ENCODE peak calls at places on chromosomes 16 and 17, in eight cellular contexts. One of them, this sample, is unnamed. For H3K4me1, the result is how much of the 10 kb centered on the place peaks cover.

GRCh38 chr17:41941158-41941557 is 10.7 kb downstream of the ODAD4 start:
- DNase-seq in A549: no peak
- DNase-seq in PC-3: no peak
- DNase-seq in sigmoid colon: no peak
- DNase-seq in IMR-90: no peak
- DNase-seq in neural progenitor cell: no peak
- DNase-seq in PC-9: no peak
- DNase-seq in upper lobe of right lung: no peak
- DNase-seq in this sample: no peak

GRCh38 chr17:42365136-42365535 is 23.1 kb downstream of the STAT3 start:
- DNase-seq in A549: no peak
- DNase-seq in PC-3: no peak
- DNase-seq in sigmoid colon: no peak
- DNase-seq in IMR-90: peak
- DNase-seq in neural progenitor cell: no peak
- DNase-seq in PC-9: no peak
- DNase-seq in upper lobe of right lung: no peak
- DNase-seq in this sample: no peak

GRCh38 chr17:41695954-41696720 is 7.5 kb downstream of the EIF1 start:
- DNase-seq in A549: peak
- DNase-seq in PC-3: peak
- DNase-seq in sigmoid colon: peak
- DNase-seq in IMR-90: peak
- DNase-seq in neural progenitor cell: peak
- DNase-seq in PC-9: peak
- DNase-seq in upper lobe of right lung: no peak
- DNase-seq in this sample: no peak

GRCh38 chr16:30615358-30616076 is 5.3 kb upstream of the ZNF689 start:
- DNase-seq in A549: peak
- DNase-seq in PC-3: peak
- DNase-seq in sigmoid colon: no peak
- DNase-seq in IMR-90: peak
- DNase-seq in neural progenitor cell: peak
- DNase-seq in PC-9: peak
- DNase-seq in upper lobe of right lung: peak
- DNase-seq in this sample: no peak

GRCh38 chr16:65114527-65114926 is 7.3 kb downstream of the CDH11 start:
- DNase-seq in A549: no peak
- DNase-seq in PC-3: no peak
- DNase-seq in sigmoid colon: no peak
- DNase-seq in IMR-90: no peak
- DNase-seq in neural progenitor cell: no peak
- DNase-seq in PC-9: no peak
- DNase-seq in upper lobe of right lung: no peak
- DNase-seq in this sample: no peak

GRCh38 chr17:41500131-41500911 is 5.1 kb downstream of the KRT13 start:
- DNase-seq in A549: peak
- DNase-seq in PC-3: peak
- DNase-seq in sigmoid colon: no peak
- DNase-seq in IMR-90: peak
- DNase-seq in neural progenitor cell: no peak
- DNase-seq in PC-9: peak
- DNase-seq in upper lobe of right lung: no peak
- DNase-seq in this sample: no peak

GRCh38 chr17:13601317-13601775 is 383 bp downstream of the HS3ST3A1 start:
- DNase-seq in A549: no peak
- DNase-seq in PC-3: no peak
- DNase-seq in sigmoid colon: peak
- DNase-seq in IMR-90: no peak
- DNase-seq in neural progenitor cell: peak
- DNase-seq in PC-9: no peak
- DNase-seq in upper lobe of right lung: no peak
- DNase-seq in this sample: no peak

GRCh38 chr16:51971184-51971583 is 575.8 kb downstream of the TOX3 start:
- DNase-seq in A549: peak
- DNase-seq in PC-3: no peak
- DNase-seq in sigmoid colon: no peak
- DNase-seq in IMR-90: peak
- DNase-seq in neural progenitor cell: peak
- DNase-seq in PC-9: no peak
- DNase-seq in upper lobe of right lung: no peak
- DNase-seq in this sample: no peak

GRCh38 chr17:73342057-73342522 is 30.3 kb upstream of the CDC42EP4 start:
- DNase-seq in A549: peak
- DNase-seq in PC-3: peak
- DNase-seq in sigmoid colon: peak
- DNase-seq in IMR-90: peak
- DNase-seq in neural progenitor cell: peak
- DNase-seq in PC-9: no peak
- DNase-seq in upper lobe of right lung: peak
- DNase-seq in this sample: peak

GRCh38 chr16:56860226-56861020 is 4.6 kb upstream of the SLC12A3 start:
- DNase-seq in A549: no peak
- DNase-seq in PC-3: no peak
- DNase-seq in sigmoid colon: no peak
- DNase-seq in IMR-90: no peak
- DNase-seq in neural progenitor cell: no peak
- DNase-seq in PC-9: no peak
- DNase-seq in upper lobe of right lung: no peak
- DNase-seq in this sample: no peak

DNA sequence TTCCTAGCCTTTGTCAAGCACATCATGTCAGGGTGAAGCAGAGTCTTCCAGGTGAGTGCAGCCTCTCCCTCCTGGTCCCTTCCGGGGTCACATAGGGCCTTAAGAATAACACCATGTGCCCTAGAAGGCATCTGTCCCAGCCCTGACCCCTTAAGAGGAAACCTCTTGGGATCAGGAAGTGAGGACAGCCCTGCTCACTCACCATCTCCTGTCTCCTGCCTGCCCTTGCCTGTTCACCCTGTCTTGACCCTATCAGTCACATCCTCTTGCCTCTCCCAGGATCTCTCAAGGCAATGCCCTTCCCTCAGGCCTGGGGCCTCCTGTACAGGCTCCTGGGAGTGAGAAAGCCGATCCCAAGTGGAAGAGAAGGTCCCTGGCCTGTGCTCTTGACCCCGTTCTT is 13.9 kb downstream of the MYL4 start:
- DNase-seq in A549: no peak
- DNase-seq in PC-3: no peak
- DNase-seq in sigmoid colon: no peak
- DNase-seq in IMR-90: no peak
- DNase-seq in neural progenitor cell: no peak
- DNase-seq in PC-9: peak
- DNase-seq in upper lobe of right lung: no peak
- DNase-seq in this sample: no peak
- H3K4me1 ChIP-seq in A549: under half
- H3K4me1 ChIP-seq in PC-3: under half
- H3K4me1 ChIP-seq in sigmoid colon: under half
- H3K4me1 ChIP-seq in IMR-90: under half
- H3K4me1 ChIP-seq in neural progenitor cell: under half
- H3K4me1 ChIP-seq in PC-9: under half
- H3K4me1 ChIP-seq in upper lobe of right lung: under half
- H3K4me1 ChIP-seq in this sample: under half

DNA sequence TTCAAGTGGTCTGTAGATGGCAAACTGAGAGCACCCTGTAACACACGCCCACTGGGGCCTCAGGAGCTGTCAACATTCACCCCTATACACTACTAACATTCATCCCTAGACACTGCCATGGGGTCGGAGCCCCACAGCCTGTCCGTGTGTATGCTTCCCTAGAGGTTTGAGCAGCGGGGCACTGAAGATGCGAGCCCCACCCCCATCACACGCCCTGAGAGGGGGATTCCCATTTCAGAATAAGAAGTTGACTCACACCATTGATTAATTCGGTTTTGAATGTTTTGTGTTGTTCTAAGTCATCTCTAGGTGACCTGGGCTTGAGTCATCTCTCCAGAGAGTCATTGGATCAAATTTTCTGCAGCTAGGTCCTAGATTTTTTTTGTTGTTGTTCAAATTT is 37.3 kb upstream of the MMD start:
- DNase-seq in A549: no peak
- DNase-seq in PC-3: peak
- DNase-seq in sigmoid colon: no peak
- DNase-seq in IMR-90: peak
- DNase-seq in neural progenitor cell: no peak
- DNase-seq in PC-9: peak
- DNase-seq in upper lobe of right lung: no peak
- DNase-seq in this sample: no peak
- H3K4me3 ChIP-seq in A549: no peak
- H3K4me3 ChIP-seq in PC-3: no peak
- H3K4me3 ChIP-seq in sigmoid colon: no peak
- H3K4me3 ChIP-seq in IMR-90: no peak
- H3K4me3 ChIP-seq in neural progenitor cell: no peak
- H3K4me3 ChIP-seq in PC-9: no peak
- H3K4me3 ChIP-seq in upper lobe of right lung: no peak
- H3K4me3 ChIP-seq in this sample: no peak

GRCh38 chr16:85464342-85465305 is 148.5 kb upstream of the GSE1 start:
- DNase-seq in A549: no peak
- DNase-seq in PC-3: no peak
- DNase-seq in sigmoid colon: no peak
- DNase-seq in IMR-90: no peak
- DNase-seq in neural progenitor cell: no peak
- DNase-seq in PC-9: no peak
- DNase-seq in upper lobe of right lung: no peak
- DNase-seq in this sample: no peak
- H3K4me1 ChIP-seq in A549: under half
- H3K4me1 ChIP-seq in PC-3: under half
- H3K4me1 ChIP-seq in sigmoid colon: half or more
- H3K4me1 ChIP-seq in IMR-90: under half
- H3K4me1 ChIP-seq in neural progenitor cell: under half
- H3K4me1 ChIP-seq in PC-9: under half
- H3K4me1 ChIP-seq in upper lobe of right lung: under half
- H3K4me1 ChIP-seq in this sample: under half

GRCh38 chr16:46790599-46791270 is 40.2 kb downstream of the C16orf87 start:
- DNase-seq in A549: no peak
- DNase-seq in PC-3: no peak
- DNase-seq in sigmoid colon: no peak
- DNase-seq in IMR-90: no peak
- DNase-seq in neural progenitor cell: no peak
- DNase-seq in PC-9: no peak
- DNase-seq in upper lobe of right lung: no peak
- DNase-seq in this sample: no peak
- H3K4me3 ChIP-seq in A549: peak
- H3K4me3 ChIP-seq in PC-3: peak
- H3K4me3 ChIP-seq in sigmoid colon: no peak
- H3K4me3 ChIP-seq in IMR-90: peak
- H3K4me3 ChIP-seq in neural progenitor cell: peak
- H3K4me3 ChIP-seq in PC-9: peak
- H3K4me3 ChIP-seq in upper lobe of right lung: no peak
- H3K4me3 ChIP-seq in this sample: peak